ENCODE peak calls at places on chromosomes 1 and 21, in ten cellular contexts. E is HepG2, H is IMR-90, P is pancreas, L is thoracic aorta, A is GM23338, N is testis, M is breast epithelium, O is tibial artery, I is Panc1. C is an unnamed sample. For H3K36me3, the result is how much of the 10 kb centered on the place peaks cover.

GRCh38 chr1:244642988-244643387 is 9.9 kb upstream of the DESI2 start:
- DNase-seq in E (no peak), H (no peak), P (no peak), L (no peak), A (no peak), N (no peak), M (no peak), O (no peak), I (no peak), C (no peak)

GRCh38 chr1:22168412-22168973 is 25.6 kb upstream of the WNT4 start:
- DNase-seq in E (no peak), H (no peak), P (no peak), L (no peak), A (no peak), N (no peak), M (no peak), O (no peak), I (no peak), C (no peak)

GRCh38 chr1:56864430-56864829 is 9.8 kb downstream of the C8A start:
- DNase-seq in E (no peak), H (peak), P (no peak), L (no peak), A (no peak), N (no peak), M (no peak), O (no peak), I (no peak), C (no peak)

GRCh38 chr1:36486088-36486435 is 3.3 kb upstream of the CSF3R start:
- DNase-seq in E (no peak), H (no peak), P (no peak), L (no peak), A (no peak), N (no peak), M (no peak), O (no peak), I (no peak), C (no peak)

GRCh38 chr1:58921342-58921741 is 137.5 kb upstream of the JUN start:
- DNase-seq in E (no peak), H (no peak), P (no peak), L (no peak), A (no peak), N (no peak), M (no peak), O (no peak), I (no peak), C (no peak)

GRCh38 chr1:98898901-98899300 is 105.8 kb downstream of the PLPPR5 start:
- DNase-seq in E (no peak), H (no peak), P (no peak), L (no peak), A (no peak), N (no peak), M (no peak), O (no peak), I (no peak), C (no peak)

GRCh38 chr21:29473808-29474207 is 175.1 kb downstream of the BACH1 start:
- DNase-seq in E (no peak), H (no peak), P (no peak), L (no peak), A (no peak), N (no peak), M (no peak), O (no peak), I (no peak), C (no peak)

GRCh38 chr1:245915851-245916250 is 591.2 kb downstream of the SMYD3 start:
- DNase-seq in E (no peak), H (no peak), P (no peak), L (no peak), A (no peak), N (no peak), M (no peak), O (no peak), I (no peak), C (no peak)

GRCh38 chr1:165073402-165074007 is 283.0 kb downstream of the LMX1A start:
- DNase-seq in E (peak), H (peak), P (no peak), L (no peak), A (peak), N (no peak), M (no peak), O (no peak), I (peak), C (peak)
- TF ChIP-seq CTCF in E (peak), H (peak), P (peak), L (peak), A (peak), N (no peak), M (peak), O (peak), I (peak), C (peak)

GRCh38 chr1:183588827-183589226 is 1.4 kb downstream of the NCF2 start:
- DNase-seq in E (no peak), H (no peak), P (no peak), L (no peak), A (no peak), N (no peak), M (no peak), O (no peak), I (no peak), C (no peak)
- H3K27ac ChIP-seq in E (no peak), H (no peak), P (no peak), L (peak), A (no peak), N (no peak), M (peak), O (no peak), I (no peak), C (no peak)

GRCh38 chr1:95017775-95018174 is 55.0 kb downstream of the ALG14 start:
- DNase-seq in E (no peak), H (no peak), P (no peak), L (no peak), A (no peak), N (no peak), M (no peak), O (no peak), I (no peak), C (no peak)
- H3K36me3 ChIP-seq in E (under half), H (under half), P (under half), L (under half), A (under half), N (under half), M (under half), O (under half), I (under half), C (under half)

GRCh38 chr1:234581063-234581714 is 28.8 kb downstream of the IRF2BP2 start:
- DNase-seq in E (no peak), H (no peak), P (no peak), L (no peak), A (no peak), N (no peak), M (no peak), O (no peak), I (no peak), C (no peak)

GRCh38 chr1:234578735-234579134 is 31.2 kb downstream of the IRF2BP2 start:
- DNase-seq in E (no peak), H (no peak), P (no peak), L (no peak), A (peak), N (no peak), M (no peak), O (no peak), I (no peak), C (no peak)

GRCh38 chr1:234578087-234578486 is 31.9 kb downstream of the IRF2BP2 start:
- DNase-seq in E (no peak), H (no peak), P (no peak), L (no peak), A (no peak), N (no peak), M (no peak), O (no peak), I (no peak), C (no peak)

GRCh38 chr1:234582186-234582585 is 27.8 kb downstream of the IRF2BP2 start:
- DNase-seq in E (no peak), H (no peak), P (no peak), L (no peak), A (no peak), N (no peak), M (no peak), O (no peak), I (no peak), C (no peak)

DNA sequence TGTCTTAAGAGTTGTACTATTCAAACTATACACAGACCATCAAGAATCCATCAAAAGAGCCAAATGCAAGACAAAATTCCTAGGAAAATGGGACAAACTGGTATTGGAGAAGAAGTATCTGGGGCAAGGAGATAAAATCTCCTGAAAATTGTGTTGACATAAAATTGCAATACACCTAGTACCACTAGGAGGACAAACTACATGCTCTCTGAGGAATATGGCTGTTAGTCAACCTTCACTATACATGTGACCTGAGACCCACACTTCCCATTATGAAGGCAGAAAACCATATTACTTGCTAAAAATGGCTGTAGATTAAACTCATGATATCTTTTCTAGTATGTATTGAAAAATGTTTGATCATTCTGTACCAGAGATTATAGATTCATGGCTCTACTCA is 30.0 kb downstream of the IRF2BP2 start:
- DNase-seq in E (no peak), H (no peak), P (no peak), L (no peak), A (no peak), N (no peak), M (no peak), O (no peak), I (no peak), C (no peak)
- TF ChIP-seq CTCF in E (no peak), H (peak), P (no peak), L (no peak), A (no peak), N (no peak), M (no peak), O (peak), I (no peak), C (peak)

DNA sequence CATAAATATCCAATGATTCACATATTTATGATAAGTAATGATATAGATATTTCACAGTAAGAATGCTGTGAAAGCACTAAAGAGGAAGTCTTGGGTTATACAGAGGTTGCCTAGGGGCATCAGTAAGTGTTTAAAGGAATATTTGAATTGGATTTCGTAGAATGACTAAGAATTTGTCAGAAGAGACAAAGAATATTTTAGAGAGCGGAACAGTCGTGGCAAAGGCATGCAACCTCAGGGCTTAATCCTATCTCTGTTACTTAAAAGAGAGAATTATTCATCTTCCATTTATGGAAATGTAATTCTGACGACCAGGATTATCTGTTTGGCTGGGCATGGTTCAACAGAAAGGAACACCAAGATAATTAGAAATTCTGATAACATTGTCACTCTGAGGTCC is 171.9 kb upstream of the NR5A2 start:
- DNase-seq in E (no peak), H (peak), P (no peak), L (no peak), A (no peak), N (no peak), M (no peak), O (no peak), I (no peak), C (no peak)
- H3K27ac ChIP-seq in E (no peak), H (no peak), P (no peak), L (no peak), A (no peak), N (no peak), M (no peak), O (no peak), I (no peak), C (no peak)

DNA sequence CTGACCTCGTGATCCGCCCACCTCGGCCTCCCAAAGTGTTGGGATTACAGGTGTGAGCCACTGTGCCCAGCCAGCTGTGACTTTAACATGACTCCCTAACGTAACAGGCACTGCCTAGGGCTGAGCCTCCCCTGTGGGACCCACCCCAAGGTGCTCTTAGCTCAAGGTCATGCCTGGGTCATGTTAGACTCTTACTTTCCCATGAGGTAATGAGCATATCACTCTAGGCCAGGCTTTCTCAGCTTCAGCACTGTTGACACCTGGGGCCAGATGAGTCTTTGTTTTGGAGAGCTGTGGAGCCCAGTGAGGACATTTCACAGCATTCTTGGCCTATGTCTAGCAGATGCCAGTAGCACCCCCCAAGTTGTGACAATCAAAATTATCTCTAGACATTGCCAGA is 4.5 kb downstream of the NECAP2 start:
- DNase-seq in E (no peak), H (no peak), P (no peak), L (no peak), A (no peak), N (no peak), M (no peak), O (no peak), I (no peak), C (no peak)
- H3K36me3 ChIP-seq in E (under half), H (half or more), P (under half), L (half or more), A (under half), N (under half), M (under half), O (under half), I (under half), C (under half)

GRCh38 chr1:48936436-48936835 is 159.7 kb upstream of the BEND5 start:
- DNase-seq in E (no peak), H (no peak), P (no peak), L (no peak), A (no peak), N (no peak), M (no peak), O (no peak), I (no peak), C (no peak)

GRCh38 chr1:48939828-48940227 is 163.1 kb upstream of the BEND5 start:
- DNase-seq in E (no peak), H (no peak), P (no peak), L (no peak), A (no peak), N (no peak), M (no peak), O (no peak), I (no peak), C (no peak)

GRCh38 chr1:48940354-48940753 is 163.7 kb upstream of the BEND5 start:
- DNase-seq in E (no peak), H (no peak), P (no peak), L (no peak), A (no peak), N (no peak), M (no peak), O (no peak), I (no peak), C (no peak)

GRCh38 chr1:48938975-48939374 is 162.3 kb upstream of the BEND5 start:
- DNase-seq in E (no peak), H (no peak), P (no peak), L (no peak), A (no peak), N (no peak), M (no peak), O (no peak), I (no peak), C (no peak)

GRCh38 chr1:48937732-48938131 is 161.0 kb upstream of the BEND5 start:
- DNase-seq in E (no peak), H (no peak), P (no peak), L (no peak), A (peak), N (no peak), M (no peak), O (no peak), I (no peak), C (no peak)
- TF ChIP-seq CTCF in E (no peak), H (no peak), P (no peak), L (no peak), A (no peak), N (no peak), M (no peak), O (no peak), I (no peak), C (no peak)

DNA sequence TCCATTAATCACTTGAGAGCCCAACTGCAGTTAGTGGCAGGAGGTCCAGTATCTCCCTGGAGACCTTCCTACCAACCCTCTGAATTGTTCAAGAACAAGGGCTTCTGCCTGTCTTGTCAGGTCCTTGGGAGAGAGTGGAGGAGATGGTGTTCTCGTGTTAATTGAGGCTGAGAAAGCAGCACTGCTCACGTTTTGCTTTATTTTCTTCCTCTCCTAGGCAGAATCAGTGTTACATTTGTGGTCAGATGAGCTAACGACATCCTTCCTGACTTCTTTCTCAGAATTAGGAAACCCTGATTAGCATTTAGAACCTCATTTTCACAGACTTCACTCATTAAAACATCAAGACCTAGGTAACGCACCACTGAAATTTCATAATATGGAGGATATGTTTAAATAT is 26.4 kb upstream of the LRIG2 start:
- DNase-seq in E (no peak), H (no peak), P (no peak), L (no peak), A (no peak), N (no peak), M (no peak), O (no peak), I (no peak), C (no peak)
- H3K27ac ChIP-seq in E (no peak), H (no peak), P (no peak), L (no peak), A (peak), N (no peak), M (no peak), O (no peak), I (no peak), C (peak)

GRCh38 chr1:160217466-160218165 is 12.4 kb downstream of the PEA15 start:
- DNase-seq in E (peak), H (no peak), P (no peak), L (no peak), A (no peak), N (no peak), M (no peak), O (no peak), I (no peak), C (no peak)
- H3K36me3 ChIP-seq in E (under half), H (half or more), P (under half), L (under half), A (under half), N (under half), M (under half), O (half or more), I (under half), C (under half)

DNA sequence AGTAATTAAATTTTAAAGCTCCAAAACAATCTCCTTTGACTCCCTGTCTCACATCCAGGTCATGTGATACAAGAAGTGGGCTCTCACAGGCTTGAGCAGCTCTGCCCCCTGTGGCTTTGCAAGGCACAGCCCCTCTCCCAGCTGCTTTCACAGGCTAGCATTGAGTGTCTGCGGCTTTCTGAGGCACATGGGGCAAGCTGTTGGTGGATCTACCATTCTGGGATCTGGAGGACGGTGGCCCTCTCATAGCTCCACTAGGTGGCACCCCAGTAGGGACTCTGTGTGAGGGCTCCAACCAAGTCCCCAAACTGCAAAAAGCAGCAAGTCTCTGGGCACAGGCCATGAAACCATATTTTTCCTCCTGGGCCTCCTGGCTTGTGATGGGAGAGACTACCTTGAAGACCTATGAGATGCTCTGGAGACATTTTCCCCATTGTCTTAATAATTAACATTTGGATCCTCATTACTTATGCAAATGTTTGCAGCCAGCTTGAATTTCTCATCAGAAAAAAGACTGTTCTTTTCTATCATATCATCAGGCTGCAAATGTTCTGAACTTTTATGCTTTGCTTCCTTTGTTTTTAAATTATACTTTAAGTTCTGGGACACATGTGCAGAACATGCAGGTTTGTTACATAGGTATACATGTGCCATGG is 554.1 kb upstream of the OLFM3 start:
- DNase-seq in E (peak), H (peak), P (no peak), L (no peak), A (peak), N (peak), M (no peak), O (no peak), I (no peak), C (peak)
- TF ChIP-seq CTCF in E (peak), H (peak), P (no peak), L (no peak), A (peak), N (no peak), M (no peak), O (no peak), I (peak), C (peak)

C was measured in neural progenitor cell.